ENCODE peak calls at places on chromosome 1, in nine cellular contexts. O is adrenal gland, T is OCI-LY7, L is HCT116, Z is body of pancreas, C is brain microvascular endothelial cell, W is tibial artery, U is uterus, H is fibroblast of lung. N is an unnamed sample. For H3K36me3, the result is how much of the 10 kb centered on the place peaks cover.

GRCh38 chr1:15184445-15185103 is 31.0 kb downstream of the TMEM51 start:
- DNase-seq in Z (no peak), L (no peak), H (no peak), T (no peak), W (no peak), C (no peak), O (no peak), U (no peak), N (no peak)

GRCh38 chr1:245772739-245773138 is 618.0 kb downstream of the KIF26B start:
- DNase-seq in C (no peak), O (no peak), H (no peak), T (no peak), W (no peak), Z (no peak), U (no peak), L (no peak), N (no peak)

GRCh38 chr1:107786214-107786842 is 178.7 kb downstream of the VAV3 start:
- DNase-seq in L (no peak), T (no peak), Z (no peak), C (no peak), U (no peak), W (no peak), O (no peak), H (no peak), N (no peak)

GRCh38 chr1:109610609-109611307 is 8.7 kb downstream of the GNAT2 start:
- DNase-seq in L (no peak), H (peak), O (no peak), W (no peak), T (no peak), Z (no peak), U (no peak), C (peak), N (no peak)

GRCh38 chr1:8217011-8217711 is 100.8 kb upstream of the SLC45A1 start:
- DNase-seq in Z (peak), L (no peak), T (no peak), H (peak), C (no peak), O (peak), W (no peak), U (peak), N (no peak)

GRCh38 chr1:44947060-44947773 is 39.2 kb downstream of the EIF2B3 start:
- DNase-seq in H (peak), T (no peak), Z (peak), U (peak), L (no peak), O (peak), W (peak), C (peak), N (no peak)

GRCh38 chr1:25795955-25796806 is 3.8 kb upstream of the SELENON start:
- DNase-seq in Z (peak), T (no peak), C (no peak), W (no peak), H (no peak), L (no peak), U (no peak), O (no peak), N (peak)

GRCh38 chr1:21524686-21525339 is 15.6 kb downstream of the ALPL start:
- DNase-seq in Z (no peak), T (peak), H (no peak), W (no peak), O (no peak), L (no peak), U (no peak), C (no peak), N (no peak)

GRCh38 chr1:38953433-38953860 is 11.8 kb upstream of the RHBDL2 start:
- DNase-seq in T (no peak), H (peak), O (no peak), L (no peak), Z (no peak), W (no peak), C (no peak), U (no peak), N (peak)

GRCh38 chr1:37764888-37765441 is at the start of gene EPHA10:
- DNase-seq in L (no peak), T (no peak), Z (no peak), H (no peak), U (no peak), O (no peak), C (no peak), W (no peak), N (no peak)

GRCh38 chr1:3465935-3466321 is 11.5 kb downstream of the ARHGEF16 start:
- DNase-seq in C (no peak), L (no peak), O (no peak), Z (peak), T (no peak), H (no peak), W (no peak), U (no peak), N (no peak)

GRCh38 chr1:3461238-3461933 is 6.9 kb downstream of the ARHGEF16 start:
- DNase-seq in Z (no peak), T (no peak), L (no peak), W (no peak), U (no peak), C (no peak), H (no peak), O (no peak), N (no peak)

GRCh38 chr1:10634428-10635384 is 160.0 kb downstream of the PEX14 start:
- DNase-seq in U (peak), C (no peak), H (peak), L (no peak), W (peak), T (no peak), O (no peak), Z (no peak), N (peak)

GRCh38 chr1:47809301-47810084 is 187.7 kb downstream of the TRABD2B start:
- DNase-seq in T (no peak), C (peak), H (no peak), U (no peak), O (no peak), W (no peak), Z (no peak), L (no peak), N (peak)

GRCh38 chr1:20125091-20125490 is 5.8 kb upstream of the PLA2G2D start:
- DNase-seq in W (no peak), H (peak), Z (no peak), U (no peak), L (no peak), C (no peak), T (no peak), O (no peak), N (no peak)

GRCh38 chr1:192010406-192010805 is 147.9 kb upstream of the RGS18 start:
- DNase-seq in L (no peak), O (no peak), W (no peak), T (no peak), U (no peak), C (no peak), Z (no peak), H (no peak), N (no peak)

GRCh38 chr1:87331319-87332269 is 2.9 kb downstream of the LMO4 start:
- DNase-seq in H (peak), T (no peak), C (peak), L (peak), U (peak), W (peak), O (peak), Z (peak), N (peak)

GRCh38 chr1:212754193-212754592 is 37.4 kb downstream of the NSL1 start:
- DNase-seq in T (peak), C (no peak), O (no peak), H (no peak), Z (no peak), U (no peak), W (no peak), L (no peak), N (no peak)

GRCh38 chr1:44294588-44295007 is 60.5 kb downstream of the ERI3 start:
- DNase-seq in T (no peak), U (peak), L (peak), O (peak), C (peak), H (peak), W (no peak), Z (peak), N (no peak)

DNA sequence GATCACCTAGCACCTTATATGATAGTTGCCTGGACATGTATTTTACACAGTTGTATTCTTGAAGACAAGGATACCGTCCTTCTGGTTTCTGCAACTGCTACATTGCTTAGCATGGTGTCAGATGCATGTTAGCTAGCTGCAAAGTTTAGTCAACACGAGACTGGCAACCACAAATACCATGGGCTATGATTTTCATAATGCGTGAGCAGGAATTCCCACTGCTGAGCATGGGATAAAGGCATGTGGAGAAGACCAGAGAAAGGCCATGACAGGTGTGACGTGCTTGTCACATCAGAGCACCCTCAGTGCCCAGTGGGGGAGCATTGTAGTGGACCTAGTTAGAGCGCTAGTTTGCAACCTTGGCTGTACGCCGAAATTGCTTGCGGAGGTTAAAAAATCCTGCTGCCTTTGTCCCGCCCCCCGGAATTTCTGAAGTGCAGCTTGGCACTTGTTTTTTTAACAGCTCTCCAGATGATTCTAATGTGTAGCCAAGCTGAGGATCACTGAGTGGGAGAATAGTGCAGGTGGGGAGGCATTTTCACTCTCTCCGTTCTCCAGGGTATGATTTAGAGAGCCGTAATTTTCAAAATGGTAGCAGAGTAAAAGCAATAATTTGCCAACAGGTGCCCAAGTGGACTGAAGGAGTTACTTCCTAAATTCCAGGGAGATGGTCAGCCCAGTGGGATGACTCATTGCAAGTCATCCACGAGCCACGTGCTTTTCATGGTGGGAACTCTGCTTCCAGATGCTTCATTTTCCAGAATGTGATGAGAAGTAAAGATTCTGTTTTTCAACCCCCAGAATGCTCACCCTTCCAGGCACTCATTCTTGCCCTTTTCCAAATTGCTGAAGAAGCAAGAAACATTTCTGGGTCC is 81.0 kb downstream of the CNIH3 start:
- DNase-seq in Z (no peak), C (peak), T (no peak), O (no peak), U (no peak), W (no peak), H (peak), L (no peak), N (peak)
- TF ChIP-seq CTCF in Z (no peak), C (no peak), T (no peak), O (no peak), U (no peak), W (no peak), H (no peak), L (no peak), N (no peak)

GRCh38 chr1:998051-998821 is 1.7 kb downstream of the HES4 start:
- DNase-seq in H (no peak), O (no peak), C (no peak), L (no peak), W (peak), T (no peak), U (peak), Z (no peak), N (no peak)
- H3K4me3 ChIP-seq in H (no peak), O (no peak), C (peak), L (peak), W (peak), T (no peak), U (no peak), Z (no peak), N (peak)

GRCh38 chr1:151134991-151135390 is 11.4 kb downstream of the SEMA6C start:
- DNase-seq in L (no peak), H (no peak), T (no peak), W (peak), C (no peak), U (no peak), O (no peak), Z (no peak), N (no peak)

GRCh38 chr1:151132676-151133338 is 13.6 kb downstream of the SEMA6C start:
- DNase-seq in U (peak), H (no peak), O (no peak), T (no peak), W (peak), Z (peak), L (no peak), C (no peak), N (no peak)

GRCh38 chr1:151133339-151133761 is 13.1 kb downstream of the SEMA6C start:
- DNase-seq in H (no peak), W (peak), T (no peak), Z (no peak), C (no peak), L (no peak), O (no peak), U (peak), N (no peak)

GRCh38 chr1:151135433-151136385 is 10.7 kb downstream of the SEMA6C start:
- DNase-seq in Z (no peak), H (no peak), C (no peak), T (no peak), U (no peak), O (no peak), L (no peak), W (peak), N (no peak)

DNA sequence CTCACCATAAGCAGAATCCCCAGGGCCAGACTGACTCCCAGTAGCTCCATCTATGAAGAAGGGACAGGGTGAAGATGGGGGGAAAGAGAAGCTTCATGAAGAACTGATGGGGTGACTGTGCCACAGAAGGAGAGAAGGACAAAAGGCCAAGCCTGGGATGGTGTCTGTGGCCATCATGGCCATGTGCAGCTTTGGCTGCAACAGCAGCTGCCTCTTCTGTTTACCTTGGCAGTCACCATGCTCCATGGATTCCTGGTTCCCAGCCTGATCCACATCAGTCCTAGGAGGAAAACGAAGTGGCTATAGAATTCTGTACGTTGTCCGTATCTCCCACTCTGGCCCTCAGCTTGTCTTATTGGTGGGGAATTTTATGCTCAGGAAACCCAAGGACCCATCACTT is 12.0 kb downstream of the SEMA6C start:
- DNase-seq in H (no peak), C (no peak), L (no peak), U (no peak), T (no peak), W (peak), Z (peak), O (no peak), N (no peak)
- H3K36me3 ChIP-seq in H (under half), C (under half), L (under half), U (under half), T (under half), W (under half), Z (under half), O (under half), N (under half)

GRCh38 chr1:110850632-110851031 is 22.3 kb upstream of the CD53 start:
- DNase-seq in O (no peak), T (no peak), L (no peak), U (no peak), C (no peak), Z (no peak), W (no peak), H (no peak), N (no peak)
- TF ChIP-seq CTCF in O (no peak), T (no peak), L (no peak), U (no peak), C (no peak), Z (no peak), W (no peak), H (no peak), N (no peak)

GRCh38 chr1:116911166-116911553 is 1.4 kb downstream of the PTGFRN start:
- DNase-seq in T (no peak), Z (peak), L (no peak), H (no peak), C (no peak), O (no peak), W (no peak), U (peak), N (no peak)

GRCh38 chr1:116910379-116911165 is 856 bp downstream of the PTGFRN start:
- DNase-seq in L (no peak), O (peak), C (no peak), H (peak), Z (peak), U (peak), W (peak), T (no peak), N (no peak)

GRCh38 chr1:116912846-116913245 is 3.1 kb downstream of the PTGFRN start:
- DNase-seq in T (no peak), H (no peak), U (no peak), W (no peak), C (no peak), O (no peak), L (no peak), Z (no peak), N (no peak)

GRCh38 chr1:116913941-116914340 is 4.2 kb downstream of the PTGFRN start:
- DNase-seq in W (no peak), L (no peak), O (no peak), Z (no peak), T (no peak), H (no peak), U (no peak), C (no peak), N (no peak)

DNA sequence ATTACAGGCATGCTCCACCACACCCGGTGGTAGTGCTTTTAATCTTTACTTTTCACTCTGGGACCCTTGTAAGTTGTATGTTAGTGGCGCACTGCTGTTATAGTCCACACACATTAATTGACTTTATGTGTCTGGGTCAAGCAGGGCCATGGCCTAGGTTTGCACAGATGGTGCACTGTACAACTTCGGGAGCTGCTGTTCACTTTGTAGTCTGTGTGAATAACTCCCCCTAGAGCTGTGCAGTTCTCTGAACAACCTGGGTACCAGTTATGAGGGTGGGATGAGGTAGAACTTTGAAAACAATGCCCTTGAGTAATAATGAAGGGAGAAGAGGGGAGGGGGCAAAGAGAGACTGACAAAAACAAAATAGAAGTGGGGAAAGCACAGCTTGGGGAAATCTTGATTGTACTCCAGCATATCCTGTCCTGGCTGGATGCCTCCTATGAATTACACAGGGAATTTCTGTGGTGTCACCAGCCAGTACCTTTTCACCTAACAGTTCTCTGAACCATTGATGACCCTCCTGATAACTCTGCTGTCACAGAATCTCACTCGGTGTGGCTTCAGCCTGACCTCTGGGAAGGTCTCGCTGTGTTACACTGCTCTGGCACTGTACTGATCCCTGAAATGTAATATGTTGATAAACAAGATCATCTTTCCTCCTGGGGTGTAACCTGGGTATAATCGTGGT is 2.2 kb downstream of the PTGFRN start:
- DNase-seq in C (no peak), W (no peak), T (no peak), U (no peak), H (no peak), L (no peak), Z (no peak), O (no peak), N (no peak)
- H3K4me3 ChIP-seq in C (no peak), W (no peak), T (no peak), U (no peak), H (no peak), L (no peak), Z (no peak), O (no peak), N (peak)

GRCh38 chr1:151982300-151983005 is 11.2 kb downstream of the S100A10 start:
- DNase-seq in L (no peak), T (no peak), U (no peak), Z (no peak), H (no peak), W (no peak), C (no peak), O (no peak), N (no peak)
- H3K36me3 ChIP-seq in L (half or more), T (under half), U (under half), Z (under half), H (under half), W (under half), C (under half), O (under half), N (under half)

DNA sequence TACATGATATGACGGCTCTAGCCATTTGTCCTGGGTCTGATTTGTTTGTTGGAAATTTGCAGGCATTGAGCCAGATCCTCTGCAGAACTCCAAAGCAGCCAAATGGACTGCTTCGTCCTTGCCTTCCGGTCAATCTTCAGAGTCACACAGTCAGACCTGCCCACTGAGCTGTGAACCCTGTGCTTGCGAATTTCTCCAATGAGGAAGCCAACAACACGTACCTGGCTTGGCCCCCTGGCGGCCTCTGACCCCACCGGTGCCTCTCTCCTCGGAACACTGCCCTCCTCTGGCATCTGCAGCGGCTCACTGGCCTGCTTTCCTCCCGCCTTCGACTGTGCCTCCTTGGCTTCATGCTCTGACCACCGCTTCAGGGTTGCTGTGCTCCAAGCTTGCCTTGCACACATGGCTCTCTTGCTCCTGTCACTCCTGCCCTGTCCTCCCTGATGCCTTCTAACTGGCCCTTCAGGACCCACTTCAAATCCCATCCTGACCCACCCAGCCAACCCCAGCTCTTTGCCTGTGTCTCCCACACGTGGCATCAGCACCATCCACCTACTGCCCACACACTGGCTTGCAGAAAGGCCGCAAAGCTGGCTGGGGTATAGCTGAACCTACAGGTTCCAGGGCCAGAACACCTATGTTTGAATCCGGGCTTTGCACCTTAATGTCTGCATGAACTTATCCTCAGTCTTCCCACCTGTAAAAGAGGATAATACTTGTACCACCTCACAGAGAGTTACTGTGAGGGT is 128.2 kb downstream of the KCNN3 start:
- DNase-seq in C (no peak), U (no peak), L (no peak), W (no peak), H (peak), Z (no peak), T (no peak), O (no peak), N (no peak)
- TF ChIP-seq CTCF in C (peak), U (no peak), L (peak), W (no peak), H (no peak), Z (no peak), T (no peak), O (no peak), N (no peak)